ENCODE peak calls at places on chromosomes 2 and 18, in eight cellular contexts. One of them, this sample, is unnamed.
A peak's percentile ranks its signal among the peaks of the same experiment; 100 is the strongest.

GRCh38 chr2:233470007-233470687 is 96.4 kb downstream of the USP40 start:
- DNase-seq in HS-5: no peak
- DNase-seq in caudate nucleus: peak; percentile 51
- DNase-seq in astrocyte of the spinal cord: peak; percentile 47
- DNase-seq in RPMI7951: no peak
- DNase-seq in right lobe of liver: peak; percentile 49
- DNase-seq in activated CD4-positive, CD25-positive, alpha-beta regulatory T cell treated with anti-CD3 and anti-CD28 coated beads, Interleukin-2, amount 50 U/mL, for 72 hours: no peak
- DNase-seq in tibial artery: peak; percentile 90
- DNase-seq in this sample: no peak

GRCh38 chr2:25339791-25340339 is 1.9 kb downstream of the DNMT3A start:
- DNase-seq in tibial artery: peak; percentile 75
- DNase-seq in activated CD4-positive, CD25-positive, alpha-beta regulatory T cell treated with anti-CD3 and anti-CD28 coated beads, Interleukin-2, amount 50 U/mL, for 72 hours: no peak
- DNase-seq in RPMI7951: no peak
- DNase-seq in caudate nucleus: peak; percentile 38
- DNase-seq in astrocyte of the spinal cord: no peak
- DNase-seq in HS-5: no peak
- DNase-seq in right lobe of liver: peak; percentile 69
- DNase-seq in this sample: no peak

GRCh38 chr2:46770622-46771021 is 145.0 kb downstream of the MCFD2 start:
- DNase-seq in right lobe of liver: no peak
- DNase-seq in HS-5: no peak
- DNase-seq in RPMI7951: no peak
- DNase-seq in caudate nucleus: no peak
- DNase-seq in activated CD4-positive, CD25-positive, alpha-beta regulatory T cell treated with anti-CD3 and anti-CD28 coated beads, Interleukin-2, amount 50 U/mL, for 72 hours: no peak
- DNase-seq in astrocyte of the spinal cord: peak; percentile 68
- DNase-seq in tibial artery: no peak
- DNase-seq in this sample: peak; percentile 58

GRCh38 chr2:32910883-32911598 is 35.7 kb upstream of the LTBP1 start:
- DNase-seq in tibial artery: no peak
- DNase-seq in right lobe of liver: no peak
- DNase-seq in astrocyte of the spinal cord: peak; percentile 14
- DNase-seq in activated CD4-positive, CD25-positive, alpha-beta regulatory T cell treated with anti-CD3 and anti-CD28 coated beads, Interleukin-2, amount 50 U/mL, for 72 hours: no peak
- DNase-seq in caudate nucleus: no peak
- DNase-seq in RPMI7951: no peak
- DNase-seq in HS-5: no peak
- DNase-seq in this sample: no peak

GRCh38 chr18:63758616-63759015 is 16.6 kb upstream of the SERPINB7 start:
- DNase-seq in astrocyte of the spinal cord: peak; percentile 34
- DNase-seq in caudate nucleus: no peak
- DNase-seq in activated CD4-positive, CD25-positive, alpha-beta regulatory T cell treated with anti-CD3 and anti-CD28 coated beads, Interleukin-2, amount 50 U/mL, for 72 hours: no peak
- DNase-seq in HS-5: no peak
- DNase-seq in right lobe of liver: no peak
- DNase-seq in tibial artery: no peak
- DNase-seq in RPMI7951: peak; percentile 46
- DNase-seq in this sample: no peak

GRCh38 chr2:98868548-98869271 is 67.3 kb downstream of the CRACDL start:
- DNase-seq in RPMI7951: no peak
- DNase-seq in caudate nucleus: no peak
- DNase-seq in tibial artery: no peak
- DNase-seq in activated CD4-positive, CD25-positive, alpha-beta regulatory T cell treated with anti-CD3 and anti-CD28 coated beads, Interleukin-2, amount 50 U/mL, for 72 hours: no peak
- DNase-seq in right lobe of liver: no peak
- DNase-seq in astrocyte of the spinal cord: no peak
- DNase-seq in HS-5: no peak
- DNase-seq in this sample: no peak

GRCh38 chr18:76256897-76257500 is 238.0 kb downstream of the ZNF516 start:
- DNase-seq in RPMI7951: peak; percentile 42
- DNase-seq in HS-5: no peak
- DNase-seq in activated CD4-positive, CD25-positive, alpha-beta regulatory T cell treated with anti-CD3 and anti-CD28 coated beads, Interleukin-2, amount 50 U/mL, for 72 hours: no peak
- DNase-seq in tibial artery: no peak
- DNase-seq in astrocyte of the spinal cord: peak; percentile 71
- DNase-seq in caudate nucleus: no peak
- DNase-seq in right lobe of liver: no peak
- DNase-seq in this sample: peak; percentile 26

GRCh38 chr2:200270732-200271131 is 35.8 kb upstream of the SPATS2L start:
- DNase-seq in HS-5: no peak
- DNase-seq in tibial artery: no peak
- DNase-seq in right lobe of liver: no peak
- DNase-seq in caudate nucleus: no peak
- DNase-seq in RPMI7951: no peak
- DNase-seq in activated CD4-positive, CD25-positive, alpha-beta regulatory T cell treated with anti-CD3 and anti-CD28 coated beads, Interleukin-2, amount 50 U/mL, for 72 hours: no peak
- DNase-seq in astrocyte of the spinal cord: no peak
- DNase-seq in this sample: no peak

GRCh38 chr18:48430162-48430561 is 21.0 kb upstream of the ZBTB7C start:
- DNase-seq in right lobe of liver: no peak
- DNase-seq in caudate nucleus: no peak
- DNase-seq in astrocyte of the spinal cord: no peak
- DNase-seq in tibial artery: no peak
- DNase-seq in HS-5: no peak
- DNase-seq in RPMI7951: no peak
- DNase-seq in activated CD4-positive, CD25-positive, alpha-beta regulatory T cell treated with anti-CD3 and anti-CD28 coated beads, Interleukin-2, amount 50 U/mL, for 72 hours: no peak
- DNase-seq in this sample: no peak

GRCh38 chr2:3282056-3282998 is 95.3 kb downstream of the EIPR1 start:
- DNase-seq in tibial artery: no peak
- DNase-seq in RPMI7951: no peak
- DNase-seq in HS-5: no peak
- DNase-seq in activated CD4-positive, CD25-positive, alpha-beta regulatory T cell treated with anti-CD3 and anti-CD28 coated beads, Interleukin-2, amount 50 U/mL, for 72 hours: no peak
- DNase-seq in astrocyte of the spinal cord: peak; percentile 72
- DNase-seq in right lobe of liver: peak; percentile 23
- DNase-seq in caudate nucleus: peak; percentile 56
- DNase-seq in this sample: peak; percentile 76

GRCh38 chr18:76462326-76462694 is 32.7 kb downstream of the ZNF516 start:
- DNase-seq in caudate nucleus: no peak
- DNase-seq in activated CD4-positive, CD25-positive, alpha-beta regulatory T cell treated with anti-CD3 and anti-CD28 coated beads, Interleukin-2, amount 50 U/mL, for 72 hours: no peak
- DNase-seq in right lobe of liver: no peak
- DNase-seq in RPMI7951: no peak
- DNase-seq in HS-5: no peak
- DNase-seq in astrocyte of the spinal cord: no peak
- DNase-seq in tibial artery: no peak
- DNase-seq in this sample: no peak

GRCh38 chr2:86617738-86618137 is 5.9 kb downstream of the RNF103 start:
- DNase-seq in astrocyte of the spinal cord: no peak
- DNase-seq in HS-5: no peak
- DNase-seq in activated CD4-positive, CD25-positive, alpha-beta regulatory T cell treated with anti-CD3 and anti-CD28 coated beads, Interleukin-2, amount 50 U/mL, for 72 hours: no peak
- DNase-seq in right lobe of liver: no peak
- DNase-seq in RPMI7951: no peak
- DNase-seq in tibial artery: no peak
- DNase-seq in caudate nucleus: no peak
- DNase-seq in this sample: no peak

GRCh38 chr2:88307817-88308216 is 137.7 kb downstream of the THNSL2 start:
- DNase-seq in astrocyte of the spinal cord: no peak
- DNase-seq in activated CD4-positive, CD25-positive, alpha-beta regulatory T cell treated with anti-CD3 and anti-CD28 coated beads, Interleukin-2, amount 50 U/mL, for 72 hours: no peak
- DNase-seq in caudate nucleus: no peak
- DNase-seq in tibial artery: no peak
- DNase-seq in HS-5: peak; percentile 14
- DNase-seq in RPMI7951: peak; percentile 12
- DNase-seq in right lobe of liver: no peak
- DNase-seq in this sample: no peak

GRCh38 chr2:127563458-127564428 is 28.3 kb downstream of the MYO7B start:
- DNase-seq in RPMI7951: no peak
- DNase-seq in activated CD4-positive, CD25-positive, alpha-beta regulatory T cell treated with anti-CD3 and anti-CD28 coated beads, Interleukin-2, amount 50 U/mL, for 72 hours: no peak
- DNase-seq in astrocyte of the spinal cord: no peak
- DNase-seq in tibial artery: no peak
- DNase-seq in right lobe of liver: peak; percentile 28
- DNase-seq in caudate nucleus: no peak
- DNase-seq in HS-5: no peak
- DNase-seq in this sample: no peak

GRCh38 chr2:191682148-191682547 is 4.2 kb downstream of the NABP1 start:
- DNase-seq in activated CD4-positive, CD25-positive, alpha-beta regulatory T cell treated with anti-CD3 and anti-CD28 coated beads, Interleukin-2, amount 50 U/mL, for 72 hours: no peak
- DNase-seq in right lobe of liver: no peak
- DNase-seq in RPMI7951: no peak
- DNase-seq in tibial artery: no peak
- DNase-seq in caudate nucleus: no peak
- DNase-seq in HS-5: no peak
- DNase-seq in astrocyte of the spinal cord: no peak
- DNase-seq in this sample: no peak

GRCh38 chr2:182784777-182785176 is 68.7 kb downstream of the DNAJC10 start:
- DNase-seq in right lobe of liver: no peak
- DNase-seq in caudate nucleus: no peak
- DNase-seq in HS-5: peak; percentile 28
- DNase-seq in RPMI7951: peak; percentile 42
- DNase-seq in activated CD4-positive, CD25-positive, alpha-beta regulatory T cell treated with anti-CD3 and anti-CD28 coated beads, Interleukin-2, amount 50 U/mL, for 72 hours: no peak
- DNase-seq in tibial artery: no peak
- DNase-seq in astrocyte of the spinal cord: peak; percentile 63
- DNase-seq in this sample: no peak

GRCh38 chr2:217875138-217875537 is 127.7 kb downstream of the TNS1 start:
- DNase-seq in tibial artery: no peak
- DNase-seq in activated CD4-positive, CD25-positive, alpha-beta regulatory T cell treated with anti-CD3 and anti-CD28 coated beads, Interleukin-2, amount 50 U/mL, for 72 hours: no peak
- DNase-seq in RPMI7951: no peak
- DNase-seq in right lobe of liver: no peak
- DNase-seq in caudate nucleus: no peak
- DNase-seq in astrocyte of the spinal cord: no peak
- DNase-seq in HS-5: no peak
- DNase-seq in this sample: no peak

GRCh38 chr2:100800910-100801309 is 19.0 kb upstream of the NPAS2 start:
- DNase-seq in astrocyte of the spinal cord: no peak
- DNase-seq in caudate nucleus: no peak
- DNase-seq in HS-5: no peak
- DNase-seq in activated CD4-positive, CD25-positive, alpha-beta regulatory T cell treated with anti-CD3 and anti-CD28 coated beads, Interleukin-2, amount 50 U/mL, for 72 hours: no peak
- DNase-seq in tibial artery: no peak
- DNase-seq in RPMI7951: no peak
- DNase-seq in right lobe of liver: no peak
- DNase-seq in this sample: no peak

GRCh38 chr2:233689031-233689430 is 3.7 kb upstream of the UGT1A6 start:
- DNase-seq in tibial artery: no peak
- DNase-seq in astrocyte of the spinal cord: no peak
- DNase-seq in caudate nucleus: no peak
- DNase-seq in HS-5: no peak
- DNase-seq in activated CD4-positive, CD25-positive, alpha-beta regulatory T cell treated with anti-CD3 and anti-CD28 coated beads, Interleukin-2, amount 50 U/mL, for 72 hours: no peak
- DNase-seq in right lobe of liver: no peak
- DNase-seq in RPMI7951: no peak
- DNase-seq in this sample: no peak

GRCh38 chr2:236656166-236656565 is 86.5 kb downstream of the ACKR3 start:
- DNase-seq in caudate nucleus: no peak
- DNase-seq in tibial artery: no peak
- DNase-seq in astrocyte of the spinal cord: no peak
- DNase-seq in HS-5: no peak
- DNase-seq in right lobe of liver: no peak
- DNase-seq in activated CD4-positive, CD25-positive, alpha-beta regulatory T cell treated with anti-CD3 and anti-CD28 coated beads, Interleukin-2, amount 50 U/mL, for 72 hours: no peak
- DNase-seq in RPMI7951: no peak
- DNase-seq in this sample: no peak

GRCh38 chr2:194822097-194822496 is 834.9 kb upstream of the SLC39A10 start:
- DNase-seq in right lobe of liver: no peak
- DNase-seq in activated CD4-positive, CD25-positive, alpha-beta regulatory T cell treated with anti-CD3 and anti-CD28 coated beads, Interleukin-2, amount 50 U/mL, for 72 hours: no peak
- DNase-seq in RPMI7951: no peak
- DNase-seq in HS-5: no peak
- DNase-seq in tibial artery: no peak
- DNase-seq in astrocyte of the spinal cord: no peak
- DNase-seq in caudate nucleus: no peak
- DNase-seq in this sample: no peak

GRCh38 chr2:118750959-118751565 is 96.4 kb downstream of the EN1 start:
- DNase-seq in tibial artery: no peak
- DNase-seq in RPMI7951: peak; percentile 3
- DNase-seq in caudate nucleus: no peak
- DNase-seq in activated CD4-positive, CD25-positive, alpha-beta regulatory T cell treated with anti-CD3 and anti-CD28 coated beads, Interleukin-2, amount 50 U/mL, for 72 hours: no peak
- DNase-seq in right lobe of liver: no peak
- DNase-seq in HS-5: no peak
- DNase-seq in astrocyte of the spinal cord: peak; percentile 48
- DNase-seq in this sample: no peak